ENCODE peak calls at places on chromosomes 13 and 19, in eight cellular contexts. H is choroid plexus epithelial cell, G is AG10803, K is LNCaP clone FGC, X is astrocyte of the spinal cord, A is OCI-LY7, F is colonic mucosa, D is IMR-90. L is an unnamed sample.

GRCh38 chr13:64410654-64411053 is 2819.5 kb downstream of the PCDH9 start:
- DNase-seq in K (no peak), A (no peak), F (no peak), X (no peak), D (no peak), H (no peak), G (no peak), L (no peak)

GRCh38 chr19:8335343-8336071 is 7.6 kb downstream of the KANK3 start:
- DNase-seq in X (no peak), D (no peak), H (no peak), A (no peak), K (no peak), F (no peak), G (no peak), L (no peak)

GRCh38 chr13:111031531-111031961 is 83.6 kb upstream of the ARHGEF7 start:
- DNase-seq in G (peak; percentile 95), D (peak; percentile 58), H (peak; percentile 60), X (peak; percentile 67), K (no peak), F (no peak), A (no peak), L (no peak)

GRCh38 chr13:41470187-41470586 is 12.8 kb downstream of the RGCC start:
- DNase-seq in G (no peak), F (no peak), A (no peak), K (no peak), H (no peak), D (no peak), X (no peak), L (no peak)

GRCh38 chr19:8569066-8569761 is 8.0 kb downstream of the MYO1F start:
- DNase-seq in F (peak; percentile 38), X (peak; percentile 96), K (no peak), G (peak; percentile 97), D (peak; percentile 96), H (peak; percentile 98), A (no peak), L (no peak)

GRCh38 chr19:48963371-48964204 is 1.5 kb upstream of the FTL start:
- DNase-seq in F (peak; percentile 85), G (peak; percentile 68), X (peak; percentile 65), A (no peak), D (peak; percentile 71), K (no peak), H (peak; percentile 70), L (peak; percentile 33)

GRCh38 chr13:104534847-104535246 is 1468.6 kb upstream of the SLC10A2 start:
- DNase-seq in X (no peak), H (no peak), G (no peak), K (no peak), F (peak; percentile 17), A (peak; percentile 0), D (no peak), L (no peak)

GRCh38 chr13:91185294-91185863 is 162.1 kb upstream of the MIR17HG start:
- DNase-seq in F (no peak), A (peak; percentile 44), D (peak; percentile 0), X (peak; percentile 46), K (no peak), H (peak; percentile 53), G (no peak), L (no peak)

GRCh38 chr13:48156466-48156865 is 61.6 kb upstream of the MED4 start:
- DNase-seq in X (no peak), K (no peak), H (no peak), A (peak; percentile 27), D (no peak), F (peak; percentile 42), G (no peak), L (no peak)

GRCh38 chr13:112693831-112694497 is 4.1 kb downstream of the ATP11A start:
- DNase-seq in X (peak; percentile 63), G (peak; percentile 83), A (no peak), D (peak; percentile 90), H (peak; percentile 65), F (no peak), K (peak; percentile 61), L (no peak)

GRCh38 chr19:1336079-1336684 is 47.5 kb upstream of the NDUFS7 start:
- DNase-seq in G (no peak), A (peak; percentile 39), F (no peak), K (no peak), X (no peak), H (no peak), D (no peak), L (no peak)

GRCh38 chr19:55544776-55545439 is 435 bp downstream of the SBK3 start:
- DNase-seq in G (no peak), F (no peak), H (no peak), X (no peak), A (no peak), D (no peak), K (no peak), L (no peak)

GRCh38 chr19:10026744-10027143 is 13.5 kb downstream of the RDH8 start:
- DNase-seq in D (no peak), K (no peak), H (no peak), X (no peak), F (no peak), A (no peak), G (no peak), L (no peak)

GRCh38 chr19:10021446-10021845 is 8.2 kb downstream of the RDH8 start:
- DNase-seq in F (no peak), D (no peak), X (no peak), G (no peak), K (no peak), H (no peak), A (no peak), L (no peak)

GRCh38 chr19:10021863-10022262 is 8.6 kb downstream of the RDH8 start:
- DNase-seq in G (no peak), H (no peak), A (no peak), X (no peak), F (no peak), D (peak; percentile 26), K (no peak), L (no peak)

GRCh38 chr19:10027158-10027997 is 14.1 kb downstream of the RDH8 start:
- DNase-seq in D (peak; percentile 92), H (peak; percentile 96), X (peak; percentile 90), G (peak; percentile 92), A (peak; percentile 85), K (peak; percentile 46), F (peak; percentile 96), L (peak; percentile 62)
- H3K4me3 ChIP-seq in D (no peak overlapping the region), H (no peak overlapping the region), X (no peak overlapping the region), G (no peak overlapping the region), A (no peak overlapping the region), K (no peak overlapping the region), F (no peak overlapping the region), L (peak overlapping the region; percentile 47)

GRCh38 chr19:11090264-11091032 is 1.2 kb downstream of the LDLR start:
- DNase-seq in H (peak; percentile 98), D (peak; percentile 92), F (peak; percentile 99), A (peak; percentile 98), X (peak; percentile 97), G (peak; percentile 95), K (peak; percentile 88), L (peak; percentile 97)
- TF ChIP-seq CTCF in H (no peak), D (no peak), F (no peak), A (peak; percentile 48), X (no peak), G (no peak), K (no peak), L (no peak)

DNA sequence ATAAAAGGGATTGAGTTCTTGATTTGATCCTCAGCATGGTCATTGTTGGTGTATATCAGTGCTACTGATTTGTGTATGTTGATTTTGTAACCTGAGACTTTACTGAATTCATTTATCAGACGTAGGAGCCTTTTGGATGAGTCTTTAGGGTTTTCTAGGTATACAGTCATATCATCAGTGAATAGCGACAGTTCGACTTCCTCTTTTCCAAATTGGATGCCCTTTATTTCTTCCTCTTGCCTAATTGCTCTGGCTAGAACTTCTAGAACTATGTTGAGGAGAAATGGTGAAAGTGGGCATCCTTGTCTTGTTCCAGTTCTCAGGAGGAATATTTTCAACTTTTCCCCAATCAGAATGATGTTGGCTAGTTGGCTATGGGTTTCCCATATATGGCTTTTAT is 27.0 kb downstream of the POMP start:
- DNase-seq in H (no peak), A (no peak), K (no peak), D (no peak), G (no peak), X (no peak), F (no peak), L (no peak)
- H3K4me3 ChIP-seq in H (no peak overlapping the region), A (no peak overlapping the region), K (no peak overlapping the region), D (no peak overlapping the region), G (no peak overlapping the region), X (no peak overlapping the region), F (no peak overlapping the region), L (no peak overlapping the region)

DNA sequence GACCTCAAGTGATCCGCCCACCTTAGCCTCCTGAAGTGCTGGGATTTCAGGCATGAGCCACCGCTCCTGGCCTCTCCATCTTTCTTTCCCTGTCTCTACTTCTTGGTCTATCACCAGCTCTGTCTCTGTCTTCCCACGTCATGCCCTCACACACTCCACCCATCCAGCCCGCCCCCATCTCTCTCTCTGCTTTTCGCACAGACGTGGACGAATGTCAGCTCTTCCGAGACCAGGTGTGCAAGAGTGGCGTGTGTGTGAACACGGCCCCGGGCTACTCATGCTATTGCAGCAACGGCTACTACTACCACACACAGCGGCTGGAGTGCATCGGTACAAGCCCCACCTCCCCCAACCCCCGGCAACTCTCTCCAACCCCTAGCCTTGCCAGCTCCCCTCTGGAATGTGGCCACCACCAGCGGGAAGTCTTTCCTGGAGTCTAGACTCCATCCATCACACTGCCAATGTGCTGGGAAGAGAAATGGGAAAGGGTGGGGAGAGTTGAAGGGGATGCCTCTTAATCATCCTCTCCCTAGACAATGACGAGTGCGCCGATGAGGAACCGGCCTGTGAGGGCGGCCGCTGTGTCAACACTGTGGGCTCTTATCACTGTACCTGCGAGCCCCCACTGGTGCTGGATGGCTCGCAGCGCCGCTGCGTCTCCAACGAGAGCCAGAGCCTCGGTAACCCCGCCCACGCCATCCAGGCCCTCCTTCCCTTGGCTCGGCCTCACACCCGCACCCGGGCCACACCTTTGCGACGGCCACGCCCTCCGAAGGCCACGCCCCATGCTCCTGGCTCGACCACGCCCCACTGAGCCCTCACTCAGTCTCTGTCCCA is 22.5 kb downstream of the LTBP4 start:
- DNase-seq in F (peak; percentile 92), G (no peak), D (peak; percentile 18), H (peak; percentile 56), A (peak; percentile 77), X (peak; percentile 87), K (no peak), L (no peak)
- TF ChIP-seq CTCF in F (no peak), G (no peak), D (no peak), H (no peak), A (no peak), X (no peak), K (no peak), L (no peak)

GRCh38 chr19:57664269-57665127 is 4.2 kb upstream of the ZSCAN4 start:
- DNase-seq in D (peak; percentile 31), G (peak; percentile 50), X (peak; percentile 61), K (no peak), H (peak; percentile 54), F (peak; percentile 47), A (no peak), L (no peak)
- H3K4me3 ChIP-seq in D (peak overlapping the region; percentile 54), G (peak overlapping the region; percentile 62), X (peak overlapping the region; percentile 51), K (peak overlapping the region; percentile 44), H (peak overlapping the region; percentile 61), F (peak overlapping the region; percentile 38), A (no peak overlapping the region), L (peak overlapping the region; percentile 72)

GRCh38 chr13:75724742-75725504 is 88.8 kb downstream of the LMO7 start:
- DNase-seq in K (no peak), G (no peak), D (no peak), H (no peak), X (no peak), A (no peak), F (no peak), L (no peak)
- TF ChIP-seq CTCF in K (no peak), G (no peak), D (no peak), H (no peak), X (no peak), A (no peak), F (no peak), L (no peak)

L was measured in thoracic aorta.